ENCODE peak calls at places on chromosomes 13 and 19, in seven cellular contexts. Y is HS-27A; L is GM12892; G is NCI-H1092; A is HuH-7; S is stimulated activated CD8-positive, alpha-beta memory T cell treated with anti-CD3 and anti-CD28 coated beads, Interleukin-15, amount 100 ng/mL, for 48 hours; K is A549. D is an unnamed sample.

GRCh38 chr19:41863209-41863931 is 3.3 kb downstream of the RPS19 start:
- DNase-seq in Y (no peak), L (no peak), G (no peak), A (no peak), S (no peak), K (no peak), D (no peak)

GRCh38 chr19:11263726-11264125 is 1.4 kb upstream of the DOCK6 start:
- DNase-seq in Y (no peak), L (no peak), G (no peak), A (no peak), S (no peak), K (no peak), D (no peak)

GRCh38 chr19:15443838-15444237 is 5.9 kb downstream of the WIZ start:
- DNase-seq in Y (no peak), L (no peak), G (no peak), A (no peak), S (no peak), K (no peak), D (no peak)

GRCh38 chr19:13937479-13938360 is 497 bp downstream of the PODNL1 start:
- DNase-seq in Y (no peak), L (no peak), G (no peak), A (no peak), S (no peak), K (no peak), D (no peak)

GRCh38 chr13:102318233-102318632 is 83.6 kb downstream of the FGF14 start:
- DNase-seq in Y (no peak), L (no peak), G (no peak), A (no peak), S (no peak), K (no peak), D (no peak)

GRCh38 chr13:95403349-95404140 is 102.3 kb upstream of the ABCC4 start:
- DNase-seq in Y (no peak), L (no peak), G (no peak), A (no peak), S (no peak), K (no peak), D (no peak)

GRCh38 chr19:45376045-45376724 is 5.8 kb upstream of the ERCC2 start:
- DNase-seq in Y (peak; percentile 100), L (no peak), G (no peak), A (peak; percentile 65), S (no peak), K (peak; percentile 91), D (no peak)

GRCh38 chr13:24228852-24229458 is 68.4 kb downstream of the SPATA13 start:
- DNase-seq in Y (no peak), L (no peak), G (peak; percentile 36), A (peak; percentile 47), S (no peak), K (peak; percentile 72), D (peak; percentile 54)

GRCh38 chr19:58558066-58558622 is at the start of gene UBE2M:
- DNase-seq in Y (no peak), L (no peak), G (no peak), A (no peak), S (no peak), K (peak; percentile 42), D (no peak)

GRCh38 chr19:14122924-14123323 is 5.4 kb upstream of the PRKACA start:
- DNase-seq in Y (no peak), L (no peak), G (no peak), A (no peak), S (no peak), K (no peak), D (no peak)

GRCh38 chr19:39409886-39410619 is 2.4 kb upstream of the PLEKHG2 start:
- DNase-seq in Y (no peak), L (no peak), G (no peak), A (no peak), S (peak; percentile 48), K (peak; percentile 75), D (peak; percentile 39)

GRCh38 chr13:30877335-30877734 is 28.7 kb upstream of the MEDAG start:
- DNase-seq in Y (no peak), L (no peak), G (no peak), A (no peak), S (no peak), K (no peak), D (no peak)

GRCh38 chr19:51552996-51553725 is 17.9 kb upstream of the ZNF175 start:
- DNase-seq in Y (no peak), L (no peak), G (no peak), A (peak; percentile 67), S (no peak), K (peak; percentile 29), D (no peak)

GRCh38 chr13:99659234-99659633 is 158.0 kb downstream of the TM9SF2 start:
- DNase-seq in Y (no peak), L (no peak), G (peak; percentile 74), A (no peak), S (no peak), K (no peak), D (no peak)

GRCh38 chr13:112159575-112160547 is 92.9 kb downstream of the SOX1 start:
- DNase-seq in Y (no peak), L (no peak), G (no peak), A (peak; percentile 50), S (no peak), K (no peak), D (no peak)

GRCh38 chr13:109784590-109785140 is 1.7 kb downstream of the IRS2 start:
- DNase-seq in Y (no peak), L (no peak), G (peak; percentile 59), A (peak; percentile 67), S (no peak), K (peak; percentile 79), D (peak; percentile 36)

GRCh38 chr13:20525144-20525600 is 485 bp downstream of the CRYL1 start:
- DNase-seq in Y (no peak), L (no peak), G (peak; percentile 32), A (no peak), S (peak; percentile 0), K (no peak), D (no peak)

GRCh38 chr13:102402292-102402691 is 444 bp upstream of the FGF14 start:
- DNase-seq in Y (no peak), L (no peak), G (no peak), A (no peak), S (no peak), K (no peak), D (no peak)

GRCh38 chr13:87622921-87623320 is 48.2 kb upstream of the SLITRK5 start:
- DNase-seq in Y (no peak), L (no peak), G (peak; percentile 88), A (no peak), S (no peak), K (no peak), D (no peak)

GRCh38 chr19:17183858-17184271 is 31.3 kb upstream of the USE1 start:
- DNase-seq in Y (no peak), L (no peak), G (no peak), A (no peak), S (no peak), K (no peak), D (no peak)

GRCh38 chr13:41645313-41645712 is 188.0 kb downstream of the RGCC start:
- DNase-seq in Y (peak; percentile 22), L (no peak), G (no peak), A (peak; percentile 27), S (no peak), K (peak; percentile 15), D (no peak)

D was measured in DMS153.